ENCODE peak calls at places on chromosomes 4 and X, in six cellular contexts. F, X, J, H, Q and U are unnamed samples.

GRCh38 chrX:124028177-124028576 is 66.7 kb downstream of the STAG2 start:
- DNase-seq in F (no peak), X (peak; percentile 18), J (no peak), H (no peak), Q (no peak), U (no peak)

GRCh38 chr4:16206848-16207247 is 19.4 kb downstream of the TAPT1 start:
- DNase-seq in F (no peak), X (no peak), J (no peak), H (no peak), Q (no peak), U (no peak)

GRCh38 chrX:43176686-43177085 is 398.7 kb upstream of the PPP1R2C start:
- DNase-seq in F (no peak), X (peak; percentile 0), J (no peak), H (no peak), Q (no peak), U (no peak)

GRCh38 chrX:153781428-153782047 is 697 bp downstream of the SRPK3 start:
- DNase-seq in F (no peak), X (no peak), J (no peak), H (no peak), Q (no peak), U (no peak)

GRCh38 chr4:70722199-70722791 is 531 bp downstream of the RUFY3 start:
- DNase-seq in F (no peak), X (peak; percentile 75), J (no peak), H (peak; percentile 25), Q (no peak), U (no peak)

GRCh38 chr4:147029296-147029695 is 83.6 kb upstream of the TTC29 start:
- DNase-seq in F (no peak), X (no peak), J (no peak), H (no peak), Q (no peak), U (no peak)

GRCh38 chrX:105209406-105209805 is 11.1 kb downstream of the TEX13A start:
- DNase-seq in F (no peak), X (no peak), J (no peak), H (no peak), Q (no peak), U (no peak)

GRCh38 chr4:154361450-154361849 is 130.1 kb downstream of the DCHS2 start:
- DNase-seq in F (no peak), X (no peak), J (no peak), H (no peak), Q (no peak), U (no peak)

GRCh38 chr4:82746705-82747567 is 51.7 kb downstream of the SCD5 start:
- DNase-seq in F (no peak), X (no peak), J (no peak), H (no peak), Q (no peak), U (no peak)

GRCh38 chrX:65723706-65724105 is 56.3 kb downstream of the MSN start:
- DNase-seq in F (no peak), X (no peak), J (no peak), H (no peak), Q (no peak), U (no peak)

GRCh38 chr4:7654550-7655266 is 220.0 kb upstream of the PSAPL1 start:
- DNase-seq in F (no peak), X (no peak), J (no peak), H (no peak), Q (no peak), U (no peak)

GRCh38 chr4:123802082-123802658 is 405.6 kb downstream of the SPRY1 start:
- DNase-seq in F (no peak), X (no peak), J (no peak), H (no peak), Q (no peak), U (no peak)

GRCh38 chr4:78776729-78777555 is 792 bp downstream of the BMP2K start:
- DNase-seq in F (peak; percentile 62), X (peak; percentile 64), J (no peak), H (peak; percentile 22), Q (peak; percentile 33), U (peak; percentile 56)

GRCh38 chrX:23127586-23127985 is 127.8 kb downstream of the DDX53 start:
- DNase-seq in F (no peak), X (no peak), J (no peak), H (no peak), Q (no peak), U (no peak)

GRCh38 chrX:46959101-46959500 is 46.9 kb downstream of the JADE3 start:
- DNase-seq in F (no peak), X (no peak), J (no peak), H (no peak), Q (no peak), U (no peak)

GRCh38 chr4:108446554-108446953 is 173.8 kb upstream of the RPL34 start:
- DNase-seq in F (peak; percentile 45), X (no peak), J (no peak), H (no peak), Q (no peak), U (no peak)

GRCh38 chrX:33041141-33041540 is 170.2 kb downstream of the DMD start:
- DNase-seq in F (no peak), X (no peak), J (no peak), H (no peak), Q (no peak), U (no peak)

GRCh38 chr4:126123933-126124332 is 809.2 kb downstream of the FAT4 start:
- DNase-seq in F (no peak), X (peak; percentile 47), J (no peak), H (no peak), Q (no peak), U (peak; percentile 0)

GRCh38 chr4:139934336-139934735 is 219.6 kb downstream of the MAML3 start:
- DNase-seq in F (no peak), X (peak; percentile 42), J (no peak), H (peak; percentile 66), Q (no peak), U (peak; percentile 33)

GRCh38 chrX:350534-351321 is 32.1 kb upstream of the GTPBP6 start:
- DNase-seq in F (no peak), X (no peak), J (no peak), H (no peak), Q (no peak), U (no peak)

GRCh38 chr4:108107729-108108382 is 60.9 kb downstream of the LEF1 start:
- DNase-seq in F (no peak), X (no peak), J (no peak), H (no peak), Q (no peak), U (no peak)

GRCh38 chrX:108216862-108217571 is 125.4 kb downstream of the ATG4A start:
- DNase-seq in F (no peak), X (peak; percentile 64), J (no peak), H (peak; percentile 33), Q (no peak), U (no peak)

GRCh38 chrX:53716328-53717088 is 30.0 kb upstream of the HUWE1 start:
- DNase-seq in F (no peak), X (peak; percentile 32), J (no peak), H (no peak), Q (no peak), U (peak; percentile 28)

GRCh38 chr4:148415500-148415899 is 26.7 kb downstream of the NR3C2 start:
- DNase-seq in F (no peak), X (peak; percentile 32), J (no peak), H (no peak), Q (no peak), U (no peak)

GRCh38 chr4:161419822-161420221 is 744.0 kb downstream of the FSTL5 start:
- DNase-seq in F (no peak), X (no peak), J (no peak), H (no peak), Q (peak; percentile 18), U (no peak)

GRCh38 chrX:50327235-50327634 is 122.7 kb downstream of the CCNB3 start:
- DNase-seq in F (no peak), X (no peak), J (no peak), H (no peak), Q (no peak), U (no peak)

GRCh38 chrX:149398027-149398426 is 107.1 kb downstream of the IDS start:
- DNase-seq in F (no peak), X (no peak), J (no peak), H (no peak), Q (no peak), U (no peak)

GRCh38 chr4:185004562-185005208 is 13.6 kb upstream of the HELT start:
- DNase-seq in F (peak; percentile 23), X (no peak), J (peak; percentile 13), H (peak; percentile 23), Q (no peak), U (no peak)

GRCh38 chr4:40214038-40214437 is 17.2 kb downstream of the RHOH start:
- DNase-seq in F (no peak), X (no peak), J (no peak), H (no peak), Q (no peak), U (no peak)

GRCh38 chr4:162457071-162457865 is 293.5 kb upstream of the FSTL5 start:
- DNase-seq in F (no peak), X (no peak), J (no peak), H (no peak), Q (no peak), U (no peak)

GRCh38 chr4:23887989-23888388 is 1.9 kb downstream of the PPARGC1A start:
- DNase-seq in F (no peak), X (no peak), J (no peak), H (no peak), Q (no peak), U (no peak)
- H3K4me3 ChIP-seq in F (peak overlapping the region; percentile 49), X (no peak overlapping the region), J (peak overlapping the region; percentile 71), H (peak overlapping the region; percentile 42), Q (peak overlapping the region; percentile 34), U (peak overlapping the region; percentile 63)

DNA sequence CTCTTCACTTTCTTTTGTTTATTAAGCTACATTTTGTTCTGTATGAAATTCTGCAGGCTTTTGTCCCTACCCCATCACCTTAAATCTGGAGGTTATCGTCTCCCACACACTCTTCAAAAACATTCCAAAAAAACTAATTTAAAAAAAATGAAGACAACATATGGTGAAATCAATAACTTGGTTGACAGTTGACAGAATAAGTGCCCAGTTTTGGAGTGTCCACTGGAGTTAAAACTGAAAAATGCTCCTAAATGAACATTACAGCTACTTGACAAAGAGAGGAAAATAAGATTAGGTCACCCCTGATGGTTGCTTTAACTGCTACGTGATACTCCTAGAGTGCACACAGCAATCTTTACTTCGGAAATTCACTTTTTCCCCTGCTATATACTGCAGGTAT is 618 bp upstream of the ZNF827 start:
- DNase-seq in F (no peak), X (peak; percentile 20), J (no peak), H (no peak), Q (no peak), U (peak; percentile 7)
- H3K4me3 ChIP-seq in F (no peak overlapping the region), X (peak overlapping the region; percentile 92), J (peak overlapping the region; percentile 96), H (peak overlapping the region; percentile 71), Q (no peak overlapping the region), U (peak overlapping the region; percentile 100)

GRCh38 chrX:100413231-100413630 is 3.2 kb upstream of the PCDH19 start:
- DNase-seq in F (peak; percentile 29), X (peak; percentile 67), J (no peak), H (no peak), Q (no peak), U (peak; percentile 73)
- H3K4me3 ChIP-seq in F (no peak overlapping the region), X (no peak overlapping the region), J (no peak overlapping the region), H (no peak overlapping the region), Q (no peak overlapping the region), U (no peak overlapping the region)

DNA sequence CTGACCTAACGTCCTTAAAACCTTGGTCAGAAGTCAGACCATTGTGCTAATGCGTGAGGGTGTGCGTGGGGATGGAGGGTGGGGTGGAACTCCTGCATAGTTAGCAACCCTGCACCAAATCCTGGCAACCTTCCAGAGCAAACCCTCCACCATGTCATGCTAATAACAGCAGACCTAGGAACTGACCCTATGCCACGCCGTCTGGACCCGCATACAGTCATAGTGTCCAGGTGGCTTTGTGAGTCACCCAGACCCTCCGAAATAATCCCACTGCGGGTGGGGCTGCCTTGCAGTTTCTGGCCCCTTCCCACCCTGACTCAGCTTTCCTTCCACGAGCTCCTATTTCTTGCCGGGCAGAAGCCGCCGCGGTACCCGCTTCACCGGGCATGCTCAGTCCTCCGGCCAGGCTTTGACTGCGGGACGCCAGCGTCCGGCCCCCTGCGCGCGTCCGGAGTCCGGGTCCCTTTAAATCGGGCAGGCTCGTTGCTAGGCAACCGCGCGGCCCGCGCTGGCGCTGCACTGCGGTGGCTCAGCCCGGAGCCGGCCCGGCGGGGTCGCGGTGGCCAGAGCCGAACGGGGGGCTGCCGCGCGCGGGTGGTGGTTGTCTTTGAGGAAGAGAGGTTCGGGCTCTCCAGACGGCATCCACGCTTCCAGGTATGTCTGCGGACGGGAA is at the start of gene CCDC160:
- DNase-seq in F (peak; percentile 25), X (peak; percentile 29), J (no peak), H (peak; percentile 14), Q (no peak), U (peak; percentile 96)
- H3K4me3 ChIP-seq in F (peak within 1 kb of the TSS; percentile 33), X (peak within 1 kb of the TSS; percentile 32), J (peak within 1 kb of the TSS; percentile 63), H (peak within 1 kb of the TSS; percentile 31), Q (no peak within 1 kb of the TSS), U (peak within 1 kb of the TSS; percentile 90)